ENCODE peak calls at places on chromosome 20, in four cellular contexts. D is H9, J is neuronal stem cell, S is IMR-90. A is an unnamed sample.

GRCh38 chr20:61127311-61128044 is 124.6 kb upstream of the CDH4 start:
- DNase-seq in J (no peak), S (peak; percentile 92), D (no peak), A (peak; percentile 1)

GRCh38 chr20:11766961-11767360 is 150.7 kb upstream of the BTBD3 start:
- DNase-seq in D (peak; percentile 65), J (no peak), S (peak; percentile 61), A (peak; percentile 41)

GRCh38 chr20:46114449-46114848 is 3.7 kb upstream of the CD40 start:
- DNase-seq in D (no peak), S (no peak), J (no peak), A (no peak)

GRCh38 chr20:46362931-46363872 is 43.2 kb downstream of the ELMO2 start:
- DNase-seq in S (no peak), J (no peak), D (no peak), A (no peak)

GRCh38 chr20:40812415-40813212 is 123.6 kb upstream of the MAFB start:
- DNase-seq in J (no peak), S (no peak), D (peak; percentile 19), A (no peak)

GRCh38 chr20:50284811-50285375 is 94.3 kb downstream of the CEBPB start:
- DNase-seq in D (no peak), J (no peak), S (no peak), A (no peak)

GRCh38 chr20:41632896-41633295 is 14.7 kb upstream of the CHD6 start:
- DNase-seq in S (peak; percentile 52), J (no peak), D (no peak), A (no peak)

GRCh38 chr20:40464731-40465208 is 224.3 kb downstream of the MAFB start:
- DNase-seq in S (no peak), J (no peak), D (no peak), A (no peak)

GRCh38 chr20:60283281-60283680 is 325.1 kb downstream of the CDH26 start:
- DNase-seq in J (no peak), S (no peak), D (no peak), A (no peak)

GRCh38 chr20:50175938-50176933 is 14.4 kb upstream of the CEBPB start:
- DNase-seq in S (no peak), J (no peak), D (no peak), A (no peak)

GRCh38 chr20:49595811-49596545 is 28.0 kb upstream of the PTGIS start:
- DNase-seq in D (no peak), S (peak; percentile 67), J (no peak), A (no peak)

GRCh38 chr20:62203378-62204030 is 16.6 kb downstream of the HRH3 start:
- DNase-seq in S (no peak), D (no peak), J (no peak), A (no peak)

DNA sequence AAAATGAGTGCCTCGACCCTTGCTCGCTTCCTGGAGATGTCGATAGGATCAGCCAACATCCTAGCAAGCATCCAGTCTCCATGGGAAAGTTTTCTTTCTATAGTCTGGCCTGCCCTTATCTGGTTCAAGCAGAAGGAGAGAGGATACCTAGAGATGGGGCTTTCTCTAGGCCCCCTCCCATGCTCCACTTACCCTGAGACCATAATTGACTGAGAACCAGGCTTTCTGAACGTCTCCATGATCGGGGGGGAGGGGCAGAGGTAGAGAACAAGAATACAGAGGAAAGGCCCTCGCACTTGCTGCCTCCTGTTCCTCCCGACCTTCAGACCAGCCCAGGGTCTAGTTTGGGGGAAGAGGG is 31.6 kb upstream of the EPB41L1 start:
- DNase-seq in J (no peak), D (no peak), S (no peak), A (no peak)
- H3K4ac ChIP-seq in J (no peak overlapping the region), D (no peak overlapping the region), S (no peak overlapping the region), A (no peak overlapping the region)

DNA sequence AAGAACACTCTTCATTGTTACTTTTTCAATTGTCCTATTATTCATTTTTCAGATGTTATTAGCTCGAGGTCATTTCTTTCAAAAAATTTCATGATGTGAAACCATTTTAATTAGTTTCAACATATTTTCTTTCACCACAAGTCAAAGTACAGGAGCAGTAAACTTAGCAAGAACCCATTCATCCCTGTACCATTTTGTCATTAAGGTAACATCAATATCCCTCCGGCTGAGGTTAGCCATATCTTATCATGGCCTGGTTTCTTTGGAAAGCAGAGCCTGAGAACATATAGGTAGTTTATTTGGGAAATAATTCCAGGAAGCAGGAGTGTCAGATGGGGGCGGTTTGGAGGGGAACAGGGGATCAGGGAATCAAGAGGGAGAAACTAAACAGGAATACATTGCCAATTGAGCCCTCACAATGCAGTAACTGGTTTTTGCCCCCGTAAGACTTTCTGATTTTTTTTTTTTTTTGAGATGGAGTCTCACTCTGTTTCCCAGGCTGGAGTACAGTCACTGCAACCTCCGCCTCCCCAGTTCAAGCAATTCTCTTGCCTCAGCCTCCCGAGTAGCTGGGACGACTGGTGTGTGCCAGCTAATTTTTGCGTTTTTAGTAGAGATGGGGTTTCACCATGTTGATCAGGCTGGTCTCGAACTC is 83.7 kb downstream of the MKKS start:
- DNase-seq in D (no peak), S (no peak), J (no peak), A (no peak)
- H2AFZ ChIP-seq in D (no peak overlapping the region), S (no peak overlapping the region), J (no peak overlapping the region), A (no peak overlapping the region)

GRCh38 chr20:21181028-21181427 is 55.1 kb downstream of the KIZ start:
- DNase-seq in D (no peak), S (no peak), J (no peak), A (no peak)

GRCh38 chr20:21179796-21180195 is 53.9 kb downstream of the KIZ start:
- DNase-seq in J (no peak), S (peak; percentile 36), D (no peak), A (peak; percentile 35)

GRCh38 chr20:21177767-21178166 is 51.9 kb downstream of the KIZ start:
- DNase-seq in J (no peak), S (no peak), D (no peak), A (no peak)

GRCh38 chr20:21182832-21183563 is 57.1 kb downstream of the KIZ start:
- DNase-seq in J (no peak), D (no peak), S (peak; percentile 88), A (peak; percentile 49)

DNA sequence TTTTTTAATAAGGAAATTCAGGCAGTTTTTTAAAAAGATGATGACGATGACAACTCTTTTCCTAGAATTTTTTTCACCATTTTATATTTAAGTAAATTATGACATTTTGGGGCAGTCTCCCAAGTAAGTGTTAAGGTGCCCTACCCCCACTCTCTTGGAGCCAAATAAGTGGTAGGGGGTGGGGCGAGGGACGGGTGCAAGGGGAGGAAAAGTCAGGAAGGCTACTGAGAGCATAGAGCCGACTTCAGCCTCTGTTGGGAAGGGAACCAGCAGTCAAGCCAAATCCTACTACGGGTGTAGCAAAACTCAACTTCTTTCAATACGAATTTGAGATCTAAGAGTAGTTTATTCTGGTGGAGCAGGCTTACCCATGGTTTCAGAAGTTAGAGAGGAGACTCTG is 54.4 kb downstream of the KIZ start:
- DNase-seq in J (no peak), D (no peak), S (no peak), A (no peak)
- H2BK5ac ChIP-seq in J (no peak overlapping the region), D (no peak overlapping the region), S (no peak overlapping the region), A (no peak overlapping the region)

GRCh38 chr20:57654363-57654997 is 34.3 kb upstream of the ZBP1 start:
- DNase-seq in J (peak; percentile 42), S (peak; percentile 55), D (peak; percentile 76), A (peak; percentile 47)

GRCh38 chr20:57656252-57656820 is 36.1 kb upstream of the ZBP1 start:
- DNase-seq in J (no peak), D (peak; percentile 14), S (no peak), A (no peak)

GRCh38 chr20:57653910-57654309 is 33.7 kb upstream of the ZBP1 start:
- DNase-seq in J (no peak), D (no peak), S (no peak), A (no peak)

GRCh38 chr20:57655812-57656161 is 35.6 kb upstream of the ZBP1 start:
- DNase-seq in S (no peak), J (no peak), D (no peak), A (no peak)

DNA sequence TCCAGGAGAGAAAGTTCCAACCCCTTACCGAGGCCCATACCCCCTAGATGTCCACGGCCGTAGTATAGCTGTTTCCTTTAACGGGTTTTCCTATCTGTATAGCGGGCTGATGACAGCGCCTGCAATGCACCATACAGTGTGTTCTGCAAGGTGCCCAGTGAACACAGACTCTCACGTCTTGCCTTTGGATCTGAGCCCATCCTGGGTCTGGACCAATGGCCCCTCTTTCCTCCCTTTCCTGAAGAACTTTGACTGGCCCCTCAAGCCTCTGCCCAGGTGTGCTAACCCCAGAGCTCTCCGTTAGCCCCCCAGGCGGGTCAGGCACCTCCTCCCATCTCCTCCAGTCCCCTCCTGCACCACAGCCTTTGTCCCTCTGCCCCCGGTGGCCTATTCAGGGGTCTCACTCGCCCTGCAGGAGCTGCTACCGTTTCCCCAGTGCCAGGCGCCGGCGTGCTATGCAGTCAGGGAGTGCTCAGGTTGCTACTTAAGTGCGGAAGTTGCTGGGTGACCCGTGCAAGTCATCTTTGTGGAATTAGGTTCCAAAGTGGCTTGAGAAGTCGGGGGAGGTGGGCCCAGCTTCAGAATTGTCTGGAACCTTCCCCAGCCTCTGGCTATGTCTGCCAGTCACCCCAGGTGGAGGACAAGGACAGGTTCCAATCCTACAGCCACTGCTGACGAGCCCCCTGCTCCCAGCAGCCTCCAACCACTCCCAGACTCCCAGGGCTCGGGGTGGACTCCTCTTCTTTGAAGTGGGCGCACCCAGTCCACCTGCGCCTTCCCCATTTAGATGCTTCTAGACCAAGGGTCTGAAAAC is 35.0 kb upstream of the ZBP1 start:
- DNase-seq in J (no peak), D (peak; percentile 44), S (no peak), A (no peak)
- H3K4ac ChIP-seq in J (no peak overlapping the region), D (no peak overlapping the region), S (no peak overlapping the region), A (no peak overlapping the region)

DNA sequence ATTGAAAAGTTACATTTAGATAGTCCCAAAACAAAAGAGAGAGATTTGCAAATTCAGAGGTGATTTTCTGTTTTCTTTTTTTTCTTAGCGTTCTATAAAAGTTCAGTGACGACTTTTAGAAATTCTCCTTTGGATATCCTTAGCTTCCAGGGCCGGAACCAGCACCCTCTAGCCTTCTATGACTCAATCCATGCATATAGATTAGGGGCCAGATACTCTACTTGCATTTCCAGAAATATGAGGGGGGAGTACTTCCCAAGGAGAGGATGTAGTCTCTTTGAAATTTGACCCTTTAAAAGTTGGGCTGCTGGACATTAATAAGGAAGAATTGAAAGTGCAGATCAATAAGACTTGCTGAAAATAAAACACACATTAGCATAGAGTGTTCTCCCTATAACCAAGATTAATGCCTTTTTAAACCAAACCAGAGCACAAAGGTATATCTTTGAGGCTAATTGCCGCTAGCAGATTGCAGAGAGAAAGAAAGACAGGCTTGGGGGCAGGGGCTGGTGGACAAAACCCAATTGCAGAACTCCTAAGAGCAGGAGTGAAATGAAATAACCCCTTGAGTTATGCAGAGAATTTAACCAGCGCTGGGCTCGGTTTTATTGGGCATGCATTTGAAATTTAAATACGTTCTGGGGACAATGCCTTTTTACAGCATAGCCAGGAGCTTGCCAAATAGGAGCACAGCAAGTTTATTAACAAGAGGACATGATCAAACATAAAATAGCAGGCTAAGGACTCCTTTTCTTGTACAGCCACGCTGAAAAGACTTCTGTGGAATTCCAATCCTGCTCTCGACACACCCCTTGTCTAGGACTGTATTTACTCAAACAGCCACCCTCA is 108.1 kb upstream of the SALL4 start:
- DNase-seq in J (peak; percentile 48), S (peak; percentile 17), D (no peak), A (no peak)
- H2AFZ ChIP-seq in J (peak overlapping the region; percentile 76), S (no peak overlapping the region), D (no peak overlapping the region), A (no peak overlapping the region)

GRCh38 chr20:4046311-4046924 is 31.1 kb upstream of the RNF24 start:
- DNase-seq in D (no peak), S (no peak), J (no peak), A (no peak)
- H2BK5ac ChIP-seq in D (no peak overlapping the region), S (peak overlapping the region; percentile 40), J (peak overlapping the region; percentile 16), A (no peak overlapping the region)

GRCh38 chr20:43558412-43559146 is at the start of gene SGK2:
- DNase-seq in D (no peak), S (peak; percentile 43), J (no peak), A (peak; percentile 60)
- H3K4ac ChIP-seq in D (no peak within 1 kb of the TSS), S (no peak within 1 kb of the TSS), J (no peak within 1 kb of the TSS), A (no peak within 1 kb of the TSS)